ENCODE peak calls at places on chromosomes 13 and 19, in four cellular contexts. One of them, this sample, is unnamed.

GRCh38 chr19:46065486-46065885 is 24.7 kb upstream of the IGFL4 start:
- DNase-seq in PC-3: peak
- DNase-seq in CD4-positive, alpha-beta T cell: no peak
- DNase-seq in pancreas: no peak
- DNase-seq in this sample: no peak

GRCh38 chr19:2332341-2333026 is 4.0 kb downstream of the SPPL2B start:
- DNase-seq in PC-3: no peak
- DNase-seq in CD4-positive, alpha-beta T cell: peak
- DNase-seq in pancreas: no peak
- DNase-seq in this sample: peak

GRCh38 chr19:13965926-13966683 is 13.8 kb downstream of the DCAF15 start:
- DNase-seq in PC-3: no peak
- DNase-seq in CD4-positive, alpha-beta T cell: no peak
- DNase-seq in pancreas: no peak
- DNase-seq in this sample: no peak

GRCh38 chr19:681638-682037 is 5.4 kb downstream of the FSTL3 start:
- DNase-seq in PC-3: no peak
- DNase-seq in CD4-positive, alpha-beta T cell: no peak
- DNase-seq in pancreas: no peak
- DNase-seq in this sample: no peak

GRCh38 chr19:29573486-29573885 is 32.6 kb upstream of the POP4 start:
- DNase-seq in PC-3: no peak
- DNase-seq in CD4-positive, alpha-beta T cell: no peak
- DNase-seq in pancreas: no peak
- DNase-seq in this sample: no peak

GRCh38 chr19:47427241-47428176 is 8.2 kb upstream of the MEIS3 start:
- DNase-seq in PC-3: peak
- DNase-seq in CD4-positive, alpha-beta T cell: peak
- DNase-seq in pancreas: peak
- DNase-seq in this sample: no peak

GRCh38 chr13:21365574-21365973 is 93.5 kb downstream of the ZDHHC20 start:
- DNase-seq in PC-3: no peak
- DNase-seq in CD4-positive, alpha-beta T cell: no peak
- DNase-seq in pancreas: no peak
- DNase-seq in this sample: no peak

GRCh38 chr13:21872795-21873194 is 201.9 kb downstream of the FGF9 start:
- DNase-seq in PC-3: no peak
- DNase-seq in CD4-positive, alpha-beta T cell: no peak
- DNase-seq in pancreas: no peak
- DNase-seq in this sample: no peak

GRCh38 chr19:13764821-13765394 is 586 bp downstream of the MRI1 start:
- DNase-seq in PC-3: peak
- DNase-seq in CD4-positive, alpha-beta T cell: peak
- DNase-seq in pancreas: peak
- DNase-seq in this sample: no peak

GRCh38 chr13:113291997-113292862 is 4.8 kb upstream of the LAMP1 start:
- DNase-seq in PC-3: peak
- DNase-seq in CD4-positive, alpha-beta T cell: no peak
- DNase-seq in pancreas: no peak
- DNase-seq in this sample: no peak

GRCh38 chr13:23433171-23434153 is at the start of gene SACS:
- DNase-seq in PC-3: peak
- DNase-seq in CD4-positive, alpha-beta T cell: no peak
- DNase-seq in pancreas: peak
- DNase-seq in this sample: no peak

This sample was measured in T-helper 2 cell.